ENCODE peak calls at places on chromosome 21, in six cellular contexts. One of them, this sample, is unnamed.

GRCh38 chr21:32349333-32349944 is 43.4 kb downstream of the URB1 start:
- DNase-seq in Daoy: no peak
- DNase-seq in fibroblast of lung: no peak
- DNase-seq in myocyte: no peak
- DNase-seq in brain microvascular endothelial cell: no peak
- DNase-seq in activated effector memory CD4-positive, alpha-beta T cell treated with anti-CD3 and anti-CD28 coated beads, Interleukin-2, amount 50 U/mL, for 16 hours: peak; percentile 50
- DNase-seq in this sample: no peak

GRCh38 chr21:43921979-43922945 is 57.2 kb downstream of the AGPAT3 start:
- DNase-seq in Daoy: peak; percentile 74
- DNase-seq in fibroblast of lung: peak; percentile 40
- DNase-seq in myocyte: no peak
- DNase-seq in brain microvascular endothelial cell: peak; percentile 4
- DNase-seq in activated effector memory CD4-positive, alpha-beta T cell treated with anti-CD3 and anti-CD28 coated beads, Interleukin-2, amount 50 U/mL, for 16 hours: peak; percentile 80
- DNase-seq in this sample: no peak

GRCh38 chr21:46667191-46667734 is 31.8 kb downstream of the PRMT2 start:
- DNase-seq in Daoy: peak; percentile 43
- DNase-seq in fibroblast of lung: peak; percentile 48
- DNase-seq in myocyte: no peak
- DNase-seq in brain microvascular endothelial cell: peak; percentile 11
- DNase-seq in activated effector memory CD4-positive, alpha-beta T cell treated with anti-CD3 and anti-CD28 coated beads, Interleukin-2, amount 50 U/mL, for 16 hours: no peak
- DNase-seq in this sample: no peak

GRCh38 chr21:42735944-42736343 is 82.5 kb downstream of the PDE9A start:
- DNase-seq in Daoy: no peak
- DNase-seq in fibroblast of lung: no peak
- DNase-seq in myocyte: no peak
- DNase-seq in brain microvascular endothelial cell: no peak
- DNase-seq in activated effector memory CD4-positive, alpha-beta T cell treated with anti-CD3 and anti-CD28 coated beads, Interleukin-2, amount 50 U/mL, for 16 hours: no peak
- DNase-seq in this sample: no peak

GRCh38 chr21:34865922-34866271 is 183.2 kb downstream of the RUNX1 start:
- DNase-seq in Daoy: no peak
- DNase-seq in fibroblast of lung: no peak
- DNase-seq in myocyte: no peak
- DNase-seq in brain microvascular endothelial cell: no peak
- DNase-seq in activated effector memory CD4-positive, alpha-beta T cell treated with anti-CD3 and anti-CD28 coated beads, Interleukin-2, amount 50 U/mL, for 16 hours: peak; percentile 77
- DNase-seq in this sample: peak; percentile 52

GRCh38 chr21:14097881-14098499 is 112.8 kb downstream of the LIPI start:
- DNase-seq in Daoy: no peak
- DNase-seq in fibroblast of lung: no peak
- DNase-seq in myocyte: no peak
- DNase-seq in brain microvascular endothelial cell: no peak
- DNase-seq in activated effector memory CD4-positive, alpha-beta T cell treated with anti-CD3 and anti-CD28 coated beads, Interleukin-2, amount 50 U/mL, for 16 hours: no peak
- DNase-seq in this sample: no peak

GRCh38 chr21:33268736-33269441 is 2.7 kb downstream of the IL10RB start:
- DNase-seq in Daoy: peak; percentile 23
- DNase-seq in fibroblast of lung: no peak
- DNase-seq in myocyte: no peak
- DNase-seq in brain microvascular endothelial cell: no peak
- DNase-seq in activated effector memory CD4-positive, alpha-beta T cell treated with anti-CD3 and anti-CD28 coated beads, Interleukin-2, amount 50 U/mL, for 16 hours: peak; percentile 81
- DNase-seq in this sample: no peak

GRCh38 chr21:33540711-33541104 is 1.2 kb downstream of the GART start:
- DNase-seq in Daoy: no peak
- DNase-seq in fibroblast of lung: no peak
- DNase-seq in myocyte: no peak
- DNase-seq in brain microvascular endothelial cell: no peak
- DNase-seq in activated effector memory CD4-positive, alpha-beta T cell treated with anti-CD3 and anti-CD28 coated beads, Interleukin-2, amount 50 U/mL, for 16 hours: no peak
- DNase-seq in this sample: no peak

GRCh38 chr21:44931137-44931500 is 8.7 kb upstream of the SLX9 start:
- DNase-seq in Daoy: peak; percentile 59
- DNase-seq in fibroblast of lung: no peak
- DNase-seq in myocyte: no peak
- DNase-seq in brain microvascular endothelial cell: no peak
- DNase-seq in activated effector memory CD4-positive, alpha-beta T cell treated with anti-CD3 and anti-CD28 coated beads, Interleukin-2, amount 50 U/mL, for 16 hours: peak; percentile 72
- DNase-seq in this sample: no peak

GRCh38 chr21:45970674-45971486 is 10.7 kb upstream of the COL6A1 start:
- DNase-seq in Daoy: peak; percentile 80
- DNase-seq in fibroblast of lung: peak; percentile 21
- DNase-seq in myocyte: peak; percentile 63
- DNase-seq in brain microvascular endothelial cell: no peak
- DNase-seq in activated effector memory CD4-positive, alpha-beta T cell treated with anti-CD3 and anti-CD28 coated beads, Interleukin-2, amount 50 U/mL, for 16 hours: peak; percentile 79
- DNase-seq in this sample: peak; percentile 49